ENCODE peak calls at places on chromosome 7, in ten cellular contexts. One of them, this sample, is unnamed.
A peak's percentile ranks its signal among the peaks of the same experiment; 100 is the strongest.

GRCh38 chr7:75567948-75568595 is 76.0 kb downstream of the SPDYE5 start:
- DNase-seq in HFFc6: no peak
- DNase-seq in tibial artery: no peak
- DNase-seq in GM12865: no peak
- DNase-seq in fibroblast of mammary gland: no peak
- DNase-seq in AG09309: no peak
- DNase-seq in fibroblast of pulmonary artery: no peak
- DNase-seq in MM.1S: no peak
- DNase-seq in progenitor cell of endocrine pancreas: no peak
- DNase-seq in BJ: no peak
- DNase-seq in this sample: no peak

GRCh38 chr7:149742075-149742701 is 31.2 kb downstream of the ZNF467 start:
- DNase-seq in HFFc6: peak; percentile 19
- DNase-seq in tibial artery: no peak
- DNase-seq in GM12865: peak; percentile 55
- DNase-seq in fibroblast of mammary gland: peak; percentile 48
- DNase-seq in AG09309: no peak
- DNase-seq in fibroblast of pulmonary artery: peak; percentile 59
- DNase-seq in MM.1S: peak; percentile 65
- DNase-seq in progenitor cell of endocrine pancreas: peak; percentile 78
- DNase-seq in BJ: no peak
- DNase-seq in this sample: peak; percentile 86

GRCh38 chr7:118902600-118902999 is 678.1 kb downstream of the ANKRD7 start:
- DNase-seq in HFFc6: no peak
- DNase-seq in tibial artery: no peak
- DNase-seq in GM12865: no peak
- DNase-seq in fibroblast of mammary gland: no peak
- DNase-seq in AG09309: no peak
- DNase-seq in fibroblast of pulmonary artery: no peak
- DNase-seq in MM.1S: no peak
- DNase-seq in progenitor cell of endocrine pancreas: no peak
- DNase-seq in BJ: no peak
- DNase-seq in this sample: no peak

GRCh38 chr7:142301923-142302550 is 44.2 kb upstream of the PRSS58 start:
- DNase-seq in HFFc6: peak; percentile 10
- DNase-seq in tibial artery: no peak
- DNase-seq in GM12865: peak; percentile 21
- DNase-seq in fibroblast of mammary gland: peak; percentile 31
- DNase-seq in AG09309: no peak
- DNase-seq in fibroblast of pulmonary artery: no peak
- DNase-seq in MM.1S: peak; percentile 71
- DNase-seq in progenitor cell of endocrine pancreas: no peak
- DNase-seq in BJ: no peak
- DNase-seq in this sample: peak; percentile 39

GRCh38 chr7:44348300-44348699 is 22.9 kb upstream of the CAMK2B start:
- DNase-seq in HFFc6: peak; percentile 46
- DNase-seq in tibial artery: no peak
- DNase-seq in GM12865: peak; percentile 65
- DNase-seq in fibroblast of mammary gland: peak; percentile 40
- DNase-seq in AG09309: no peak
- DNase-seq in fibroblast of pulmonary artery: peak; percentile 62
- DNase-seq in MM.1S: no peak
- DNase-seq in progenitor cell of endocrine pancreas: no peak
- DNase-seq in BJ: no peak
- DNase-seq in this sample: no peak

GRCh38 chr7:95472521-95473160 is 13.1 kb upstream of the ASB4 start:
- DNase-seq in HFFc6: no peak
- DNase-seq in tibial artery: no peak
- DNase-seq in GM12865: no peak
- DNase-seq in fibroblast of mammary gland: peak; percentile 55
- DNase-seq in AG09309: peak; percentile 5
- DNase-seq in fibroblast of pulmonary artery: peak; percentile 28
- DNase-seq in MM.1S: no peak
- DNase-seq in progenitor cell of endocrine pancreas: no peak
- DNase-seq in BJ: no peak
- DNase-seq in this sample: no peak

GRCh38 chr7:118078015-118078414 is 105.9 kb upstream of the LSM8 start:
- DNase-seq in HFFc6: no peak
- DNase-seq in tibial artery: no peak
- DNase-seq in GM12865: no peak
- DNase-seq in fibroblast of mammary gland: no peak
- DNase-seq in AG09309: no peak
- DNase-seq in fibroblast of pulmonary artery: no peak
- DNase-seq in MM.1S: no peak
- DNase-seq in progenitor cell of endocrine pancreas: no peak
- DNase-seq in BJ: no peak
- DNase-seq in this sample: no peak

GRCh38 chr7:117323877-117324699 is 1.2 kb upstream of the WNT2 start:
- DNase-seq in HFFc6: no peak
- DNase-seq in tibial artery: no peak
- DNase-seq in GM12865: peak; percentile 24
- DNase-seq in fibroblast of mammary gland: peak; percentile 64
- DNase-seq in AG09309: peak; percentile 53
- DNase-seq in fibroblast of pulmonary artery: peak; percentile 57
- DNase-seq in MM.1S: no peak
- DNase-seq in progenitor cell of endocrine pancreas: peak; percentile 13
- DNase-seq in BJ: peak; percentile 33
- DNase-seq in this sample: peak; percentile 23

GRCh38 chr7:116790025-116790424 is 72.4 kb upstream of the CAPZA2 start:
- DNase-seq in HFFc6: no peak
- DNase-seq in tibial artery: no peak
- DNase-seq in GM12865: no peak
- DNase-seq in fibroblast of mammary gland: no peak
- DNase-seq in AG09309: no peak
- DNase-seq in fibroblast of pulmonary artery: no peak
- DNase-seq in MM.1S: no peak
- DNase-seq in progenitor cell of endocrine pancreas: no peak
- DNase-seq in BJ: no peak
- DNase-seq in this sample: no peak

GRCh38 chr7:5635461-5636445 is 145.7 kb downstream of the RNF216 start:
- DNase-seq in HFFc6: no peak
- DNase-seq in tibial artery: no peak
- DNase-seq in GM12865: no peak
- DNase-seq in fibroblast of mammary gland: peak; percentile 38
- DNase-seq in AG09309: no peak
- DNase-seq in fibroblast of pulmonary artery: no peak
- DNase-seq in MM.1S: no peak
- DNase-seq in progenitor cell of endocrine pancreas: no peak
- DNase-seq in BJ: no peak
- DNase-seq in this sample: no peak

GRCh38 chr7:29331163-29331562 is 136.6 kb downstream of the CHN2 start:
- DNase-seq in HFFc6: no peak
- DNase-seq in tibial artery: no peak
- DNase-seq in GM12865: no peak
- DNase-seq in fibroblast of mammary gland: no peak
- DNase-seq in AG09309: no peak
- DNase-seq in fibroblast of pulmonary artery: no peak
- DNase-seq in MM.1S: no peak
- DNase-seq in progenitor cell of endocrine pancreas: no peak
- DNase-seq in BJ: no peak
- DNase-seq in this sample: no peak

GRCh38 chr7:112572669-112573301 is 92.0 kb downstream of the LSMEM1 start:
- DNase-seq in HFFc6: no peak
- DNase-seq in tibial artery: no peak
- DNase-seq in GM12865: no peak
- DNase-seq in fibroblast of mammary gland: no peak
- DNase-seq in AG09309: no peak
- DNase-seq in fibroblast of pulmonary artery: no peak
- DNase-seq in MM.1S: no peak
- DNase-seq in progenitor cell of endocrine pancreas: no peak
- DNase-seq in BJ: no peak
- DNase-seq in this sample: no peak

GRCh38 chr7:90345548-90346319 is 782 bp upstream of the GTPBP10 start:
- DNase-seq in HFFc6: peak; percentile 33
- DNase-seq in tibial artery: no peak
- DNase-seq in GM12865: peak; percentile 9
- DNase-seq in fibroblast of mammary gland: peak; percentile 47
- DNase-seq in AG09309: peak; percentile 7
- DNase-seq in fibroblast of pulmonary artery: peak; percentile 50
- DNase-seq in MM.1S: peak; percentile 29
- DNase-seq in progenitor cell of endocrine pancreas: no peak
- DNase-seq in BJ: peak; percentile 9
- DNase-seq in this sample: peak; percentile 13

GRCh38 chr7:14834456-14834855 is 68.1 kb downstream of the DGKB start:
- DNase-seq in HFFc6: peak; percentile 81
- DNase-seq in tibial artery: no peak
- DNase-seq in GM12865: peak; percentile 26
- DNase-seq in fibroblast of mammary gland: peak; percentile 71
- DNase-seq in AG09309: no peak
- DNase-seq in fibroblast of pulmonary artery: peak; percentile 73
- DNase-seq in MM.1S: peak; percentile 15
- DNase-seq in progenitor cell of endocrine pancreas: no peak
- DNase-seq in BJ: peak; percentile 22
- DNase-seq in this sample: no peak

GRCh38 chr7:35241431-35241830 is 12.5 kb downstream of the TBX20 start:
- DNase-seq in HFFc6: no peak
- DNase-seq in tibial artery: no peak
- DNase-seq in GM12865: no peak
- DNase-seq in fibroblast of mammary gland: no peak
- DNase-seq in AG09309: no peak
- DNase-seq in fibroblast of pulmonary artery: no peak
- DNase-seq in MM.1S: no peak
- DNase-seq in progenitor cell of endocrine pancreas: no peak
- DNase-seq in BJ: no peak
- DNase-seq in this sample: no peak

GRCh38 chr7:35246819-35247218 is 7.1 kb downstream of the TBX20 start:
- DNase-seq in HFFc6: no peak
- DNase-seq in tibial artery: no peak
- DNase-seq in GM12865: no peak
- DNase-seq in fibroblast of mammary gland: no peak
- DNase-seq in AG09309: no peak
- DNase-seq in fibroblast of pulmonary artery: peak; percentile 66
- DNase-seq in MM.1S: no peak
- DNase-seq in progenitor cell of endocrine pancreas: no peak
- DNase-seq in BJ: no peak
- DNase-seq in this sample: no peak

GRCh38 chr7:35241884-35242283 is 12.0 kb downstream of the TBX20 start:
- DNase-seq in HFFc6: no peak
- DNase-seq in tibial artery: no peak
- DNase-seq in GM12865: no peak
- DNase-seq in fibroblast of mammary gland: no peak
- DNase-seq in AG09309: no peak
- DNase-seq in fibroblast of pulmonary artery: no peak
- DNase-seq in MM.1S: peak; percentile 35
- DNase-seq in progenitor cell of endocrine pancreas: no peak
- DNase-seq in BJ: no peak
- DNase-seq in this sample: no peak
- TF ChIP-seq CTCF in HFFc6: no peak
- TF ChIP-seq CTCF in tibial artery: no peak
- TF ChIP-seq CTCF in GM12865: no peak
- TF ChIP-seq CTCF in fibroblast of mammary gland: no peak
- TF ChIP-seq CTCF in AG09309: no peak
- TF ChIP-seq CTCF in fibroblast of pulmonary artery: peak; percentile 37
- TF ChIP-seq CTCF in MM.1S: peak; percentile 43
- TF ChIP-seq CTCF in progenitor cell of endocrine pancreas: no peak
- TF ChIP-seq CTCF in BJ: no peak
- TF ChIP-seq CTCF in this sample: no peak

GRCh38 chr7:131625817-131626372 is 69.5 kb upstream of the PODXL start:
- DNase-seq in HFFc6: peak; percentile 96
- DNase-seq in tibial artery: no peak
- DNase-seq in GM12865: no peak
- DNase-seq in fibroblast of mammary gland: peak; percentile 52
- DNase-seq in AG09309: peak; percentile 25
- DNase-seq in fibroblast of pulmonary artery: peak; percentile 38
- DNase-seq in MM.1S: no peak
- DNase-seq in progenitor cell of endocrine pancreas: no peak
- DNase-seq in BJ: peak; percentile 47
- DNase-seq in this sample: no peak
- TF ChIP-seq CTCF in HFFc6: peak; percentile 28
- TF ChIP-seq CTCF in tibial artery: no peak
- TF ChIP-seq CTCF in GM12865: no peak
- TF ChIP-seq CTCF in fibroblast of mammary gland: no peak
- TF ChIP-seq CTCF in AG09309: peak; percentile 19
- TF ChIP-seq CTCF in fibroblast of pulmonary artery: no peak
- TF ChIP-seq CTCF in MM.1S: no peak
- TF ChIP-seq CTCF in progenitor cell of endocrine pancreas: no peak
- TF ChIP-seq CTCF in BJ: peak; percentile 50
- TF ChIP-seq CTCF in this sample: no peak

DNA sequence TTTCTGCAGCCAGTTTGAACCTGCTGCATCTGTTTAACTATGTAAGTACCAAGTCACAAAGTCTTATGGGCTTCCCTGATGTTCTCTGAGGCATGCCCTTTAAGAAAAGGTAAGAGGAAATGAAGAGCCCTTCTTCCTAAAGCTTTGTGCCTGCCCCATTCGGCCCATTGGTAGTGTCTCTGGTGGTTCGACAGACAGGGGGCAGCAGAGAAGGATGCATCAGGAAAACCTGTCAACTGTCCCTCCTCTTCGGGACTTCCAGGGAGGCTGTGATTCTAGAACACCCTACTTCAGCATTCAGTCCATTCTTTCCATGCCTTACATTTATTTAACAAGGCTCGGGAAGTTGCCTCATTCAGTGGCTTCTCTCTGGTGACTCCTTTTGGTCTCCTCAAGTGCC is 1.9 kb upstream of the SFRP4 start:
- DNase-seq in HFFc6: no peak
- DNase-seq in tibial artery: no peak
- DNase-seq in GM12865: no peak
- DNase-seq in fibroblast of mammary gland: no peak
- DNase-seq in AG09309: no peak
- DNase-seq in fibroblast of pulmonary artery: no peak
- DNase-seq in MM.1S: no peak
- DNase-seq in progenitor cell of endocrine pancreas: no peak
- DNase-seq in BJ: no peak
- DNase-seq in this sample: no peak
- TF ChIP-seq CTCF in HFFc6: no peak
- TF ChIP-seq CTCF in tibial artery: no peak
- TF ChIP-seq CTCF in GM12865: no peak
- TF ChIP-seq CTCF in fibroblast of mammary gland: peak; percentile 14
- TF ChIP-seq CTCF in AG09309: peak; percentile 10
- TF ChIP-seq CTCF in fibroblast of pulmonary artery: no peak
- TF ChIP-seq CTCF in MM.1S: peak; percentile 18
- TF ChIP-seq CTCF in progenitor cell of endocrine pancreas: no peak
- TF ChIP-seq CTCF in BJ: no peak
- TF ChIP-seq CTCF in this sample: no peak

GRCh38 chr7:107758667-107759066 is 14.7 kb downstream of the CBLL1 start:
- DNase-seq in HFFc6: no peak
- DNase-seq in tibial artery: no peak
- DNase-seq in GM12865: no peak
- DNase-seq in fibroblast of mammary gland: no peak
- DNase-seq in AG09309: no peak
- DNase-seq in fibroblast of pulmonary artery: no peak
- DNase-seq in MM.1S: no peak
- DNase-seq in progenitor cell of endocrine pancreas: no peak
- DNase-seq in BJ: no peak
- DNase-seq in this sample: no peak

GRCh38 chr7:107751113-107751512 is 7.2 kb downstream of the CBLL1 start:
- DNase-seq in HFFc6: no peak
- DNase-seq in tibial artery: no peak
- DNase-seq in GM12865: no peak
- DNase-seq in fibroblast of mammary gland: no peak
- DNase-seq in AG09309: no peak
- DNase-seq in fibroblast of pulmonary artery: no peak
- DNase-seq in MM.1S: no peak
- DNase-seq in progenitor cell of endocrine pancreas: no peak
- DNase-seq in BJ: no peak
- DNase-seq in this sample: no peak

DNA sequence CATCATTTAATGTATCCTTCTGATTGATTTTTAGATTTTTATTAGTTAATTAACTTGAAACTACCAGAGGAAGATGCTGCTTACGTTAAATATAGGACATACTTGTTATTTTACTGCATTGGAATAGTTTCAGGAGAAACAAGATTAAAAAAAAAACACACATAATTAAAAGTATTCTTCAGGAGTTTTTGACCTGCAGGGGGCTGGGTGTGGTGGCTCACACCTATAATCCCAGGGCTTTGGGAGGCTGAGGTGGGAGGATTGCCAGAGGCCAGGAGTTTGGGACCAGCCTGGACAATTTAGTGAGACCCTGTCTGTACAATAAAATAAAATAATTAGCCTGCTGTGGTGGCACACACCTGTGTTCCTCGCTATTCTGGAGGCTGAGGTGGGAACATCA is 10.7 kb downstream of the CBLL1 start:
- DNase-seq in HFFc6: no peak
- DNase-seq in tibial artery: no peak
- DNase-seq in GM12865: no peak
- DNase-seq in fibroblast of mammary gland: no peak
- DNase-seq in AG09309: no peak
- DNase-seq in fibroblast of pulmonary artery: no peak
- DNase-seq in MM.1S: no peak
- DNase-seq in progenitor cell of endocrine pancreas: no peak
- DNase-seq in BJ: no peak
- DNase-seq in this sample: no peak
- TF ChIP-seq CTCF in HFFc6: peak; percentile 52
- TF ChIP-seq CTCF in tibial artery: no peak
- TF ChIP-seq CTCF in GM12865: no peak
- TF ChIP-seq CTCF in fibroblast of mammary gland: peak; percentile 10
- TF ChIP-seq CTCF in AG09309: peak; percentile 14
- TF ChIP-seq CTCF in fibroblast of pulmonary artery: peak; percentile 3
- TF ChIP-seq CTCF in MM.1S: peak; percentile 36
- TF ChIP-seq CTCF in progenitor cell of endocrine pancreas: peak; percentile 43
- TF ChIP-seq CTCF in BJ: no peak
- TF ChIP-seq CTCF in this sample: no peak

This sample was measured in GM10248.